ENCODE peak calls at places on chromosomes 13 and 19, in eight cellular contexts. A is fibroblast of lung; O is EL; G is NCI-H1105 treated with DMSO at 0.1 percent for 48 hours; N is stimulated activated CD4-positive, alpha-beta T cell treated with anti-CD3 and anti-CD28 coated beads, Interleukin-2, amount 100 ng/mL, for 48 hours; P is HT1080; R is type B pancreatic cell; U is GM04504. J is an unnamed sample.

GRCh38 chr13:39263033-39263432 is 224.8 kb downstream of the NHLRC3 start:
- DNase-seq in A (peak; percentile 50), O (peak; percentile 50), G (peak; percentile 51), N (peak; percentile 16), P (peak; percentile 43), R (no peak), U (peak; percentile 11), J (no peak)

GRCh38 chr13:59771272-59771671 is 392.5 kb downstream of the DIAPH3 start:
- DNase-seq in A (peak; percentile 57), O (peak; percentile 26), G (peak; percentile 27), N (no peak), P (no peak), R (no peak), U (no peak), J (no peak)

GRCh38 chr19:30546332-30546731 is 174.1 kb downstream of the ZNF536 start:
- DNase-seq in A (no peak), O (no peak), G (no peak), N (no peak), P (no peak), R (no peak), U (no peak), J (no peak)

GRCh38 chr19:35642312-35642711 is 767 bp downstream of the ETV2 start:
- DNase-seq in A (no peak), O (peak; percentile 19), G (no peak), N (no peak), P (no peak), R (no peak), U (no peak), J (no peak)

GRCh38 chr13:29852464-29853054 is 2.1 kb upstream of the UBL3 start:
- DNase-seq in A (no peak), O (peak; percentile 48), G (no peak), N (no peak), P (no peak), R (no peak), U (no peak), J (no peak)

GRCh38 chr13:23871616-23872220 is 17.5 kb downstream of the MIPEP start:
- DNase-seq in A (peak; percentile 76), O (peak; percentile 32), G (peak; percentile 11), N (no peak), P (peak; percentile 25), R (no peak), U (peak; percentile 32), J (no peak)

GRCh38 chr19:771332-771785 is 20.4 kb downstream of the MISP start:
- DNase-seq in A (peak; percentile 57), O (peak; percentile 64), G (no peak), N (peak; percentile 24), P (peak; percentile 42), R (no peak), U (no peak), J (no peak)

GRCh38 chr19:53908933-53909415 is at the start of gene CACNG7:
- DNase-seq in A (no peak), O (no peak), G (no peak), N (no peak), P (no peak), R (no peak), U (no peak), J (no peak)

GRCh38 chr19:38727868-38728660 is 16.2 kb downstream of the CAPN12 start:
- DNase-seq in A (no peak), O (no peak), G (no peak), N (no peak), P (no peak), R (no peak), U (no peak), J (no peak)

GRCh38 chr19:49441210-49441959 is at the start of gene SLC17A7:
- DNase-seq in A (no peak), O (peak; percentile 28), G (peak; percentile 14), N (peak; percentile 50), P (no peak), R (no peak), U (no peak), J (no peak)

GRCh38 chr19:36266375-36266961 is 51.6 kb downstream of the ZNF146 start:
- DNase-seq in A (no peak), O (peak; percentile 48), G (no peak), N (no peak), P (no peak), R (peak; percentile 68), U (no peak), J (no peak)

GRCh38 chr13:24076124-24076523 is 84.4 kb upstream of the SPATA13 start:
- DNase-seq in A (no peak), O (no peak), G (no peak), N (no peak), P (no peak), R (no peak), U (no peak), J (no peak)

GRCh38 chr19:16139752-16140151 is 3.7 kb upstream of the HSH2D start:
- DNase-seq in A (no peak), O (no peak), G (no peak), N (no peak), P (no peak), R (no peak), U (no peak), J (no peak)

GRCh38 chr19:6802336-6803035 is 30.0 kb downstream of the VAV1 start:
- DNase-seq in A (no peak), O (peak; percentile 33), G (no peak), N (peak; percentile 64), P (peak; percentile 65), R (no peak), U (no peak), J (no peak)

GRCh38 chr13:77832339-77833100 is 86.1 kb downstream of the EDNRB start:
- DNase-seq in A (peak; percentile 47), O (no peak), G (no peak), N (no peak), P (no peak), R (no peak), U (no peak), J (no peak)

GRCh38 chr19:17235618-17236413 is 9.8 kb downstream of the OCEL1 start:
- DNase-seq in A (peak; percentile 72), O (peak; percentile 79), G (peak; percentile 69), N (peak; percentile 58), P (peak; percentile 67), R (no peak), U (peak; percentile 38), J (no peak)

GRCh38 chr19:45478454-45479238 is 10.8 kb downstream of the FOSB start:
- DNase-seq in A (peak; percentile 96), O (peak; percentile 92), G (peak; percentile 93), N (peak; percentile 90), P (peak; percentile 93), R (peak; percentile 86), U (peak; percentile 83), J (peak; percentile 61)

GRCh38 chr19:6227156-6227940 is 52.4 kb downstream of the MLLT1 start:
- DNase-seq in A (no peak), O (no peak), G (no peak), N (no peak), P (no peak), R (no peak), U (no peak), J (no peak)

GRCh38 chr19:47719047-47719885 is 6.0 kb downstream of the EHD2 start:
- DNase-seq in A (peak; percentile 99), O (peak; percentile 100), G (no peak), N (no peak), P (peak; percentile 88), R (no peak), U (peak; percentile 99), J (peak; percentile 68)

GRCh38 chr13:99677388-99677951 is 176.2 kb downstream of the TM9SF2 start:
- DNase-seq in A (peak; percentile 28), O (no peak), G (peak; percentile 91), N (no peak), P (no peak), R (no peak), U (no peak), J (no peak)

GRCh38 chr13:110555601-110556223 is 5.8 kb downstream of the RAB20 start:
- DNase-seq in A (no peak), O (no peak), G (no peak), N (no peak), P (no peak), R (no peak), U (no peak), J (no peak)

GRCh38 chr19:49340865-49341718 is 5.9 kb downstream of the CD37 start:
- DNase-seq in A (no peak), O (no peak), G (no peak), N (no peak), P (no peak), R (no peak), U (no peak), J (no peak)

GRCh38 chr13:85314686-85315085 is 484.5 kb downstream of the SLITRK6 start:
- DNase-seq in A (no peak), O (no peak), G (no peak), N (no peak), P (no peak), R (no peak), U (no peak), J (no peak)

GRCh38 chr19:39308531-39309304 is 11.9 kb downstream of the LRFN1 start:
- DNase-seq in A (no peak), O (no peak), G (no peak), N (no peak), P (no peak), R (no peak), U (no peak), J (no peak)

GRCh38 chr13:76489299-76489698 is 396.9 kb downstream of the KCTD12 start:
- DNase-seq in A (no peak), O (no peak), G (no peak), N (no peak), P (no peak), R (no peak), U (no peak), J (no peak)

GRCh38 chr13:102234618-102235017 is 167.2 kb downstream of the FGF14 start:
- DNase-seq in A (no peak), O (no peak), G (no peak), N (no peak), P (no peak), R (no peak), U (no peak), J (no peak)

GRCh38 chr13:35699805-35700204 is 223.3 kb upstream of the MAB21L1 start:
- DNase-seq in A (peak; percentile 40), O (peak; percentile 79), G (no peak), N (no peak), P (no peak), R (no peak), U (peak; percentile 84), J (no peak)

GRCh38 chr13:32228330-32229041 is 86.7 kb downstream of the ZAR1L start:
- DNase-seq in A (no peak), O (peak; percentile 26), G (peak; percentile 18), N (no peak), P (peak; percentile 64), R (no peak), U (no peak), J (no peak)

GRCh38 chr13:21884299-21884878 is 213.5 kb downstream of the FGF9 start:
- DNase-seq in A (no peak), O (no peak), G (peak; percentile 0), N (no peak), P (no peak), R (no peak), U (no peak), J (no peak)

GRCh38 chr19:31338069-31338767 is 11.0 kb downstream of the TSHZ3 start:
- DNase-seq in A (peak; percentile 88), O (peak; percentile 30), G (peak; percentile 4), N (no peak), P (no peak), R (no peak), U (no peak), J (no peak)

GRCh38 chr13:99974296-99974938 is 2.9 kb upstream of the ZIC5 start:
- DNase-seq in A (no peak), O (no peak), G (no peak), N (no peak), P (no peak), R (no peak), U (no peak), J (no peak)

GRCh38 chr19:7115721-7116120 is 46.2 kb downstream of the ZNF557 start:
- DNase-seq in A (no peak), O (no peak), G (no peak), N (no peak), P (no peak), R (no peak), U (no peak), J (no peak)

GRCh38 chr19:35843676-35844481 is 8.4 kb downstream of the NPHS1 start:
- DNase-seq in A (no peak), O (peak; percentile 27), G (no peak), N (no peak), P (no peak), R (no peak), U (no peak), J (no peak)

GRCh38 chr13:50419466-50419865 is 404.2 kb downstream of the KCNRG start:
- DNase-seq in A (no peak), O (no peak), G (no peak), N (no peak), P (no peak), R (no peak), U (no peak), J (no peak)